ENCODE peak calls at places on chromosomes 3 and 15, in four cellular contexts. L is GM12878, N is A549, A is upper lobe of left lung. Q is an unnamed sample.

GRCh38 chr3:11513817-11514135 is 129.9 kb downstream of the VGLL4 start:
- ATAC-seq in L (no peak), N (no peak), A (no peak), Q (no peak)

GRCh38 chr3:52526151-52526561 is 7.5 kb downstream of the NT5DC2 start:
- ATAC-seq in A (peak; percentile 66), N (no peak), L (no peak), Q (no peak)

GRCh38 chr3:152243301-152243711 is 25.4 kb upstream of the MBNL1 start:
- ATAC-seq in L (peak; percentile 79), A (no peak), N (no peak), Q (no peak)

GRCh38 chr3:11499144-11499543 is 144.6 kb downstream of the VGLL4 start:
- ATAC-seq in A (peak; percentile 9), N (peak; percentile 61), L (no peak), Q (peak; percentile 79)

GRCh38 chr3:186989429-186989828 is 59.1 kb downstream of the ST6GAL1 start:
- ATAC-seq in N (no peak), A (no peak), L (peak; percentile 35), Q (no peak)

GRCh38 chr3:58351920-58352319 is 19.2 kb downstream of the PXK start:
- ATAC-seq in L (peak; percentile 5), N (no peak), A (no peak), Q (no peak)

GRCh38 chr3:142104763-142105162 is 44.6 kb downstream of the TFDP2 start:
- ATAC-seq in A (no peak), N (no peak), L (no peak), Q (no peak)

GRCh38 chr15:52783191-52783829 is 6.8 kb downstream of the ONECUT1 start:
- ATAC-seq in L (no peak), N (no peak), A (no peak), Q (no peak)

GRCh38 chr3:98513136-98513535 is 9.6 kb downstream of the CLDND1 start:
- ATAC-seq in L (no peak), A (no peak), N (peak; percentile 54), Q (peak; percentile 91)

GRCh38 chr3:42836545-42837123 is 27.4 kb downstream of the ACKR2 start:
- ATAC-seq in A (no peak), N (no peak), L (no peak), Q (no peak)
- TF ChIP-seq EP300 in A (no peak), N (no peak), L (no peak), Q (no peak)

GRCh38 chr3:185152433-185153169 is at the start of gene C3orf70:
- ATAC-seq in N (peak; percentile 76), A (no peak), L (peak; percentile 53), Q (peak; percentile 83)
- TF ChIP-seq POLR2A in N (no peak), A (no peak), L (peak; percentile 33), Q (peak; percentile 57)

GRCh38 chr3:44624696-44625528 is at the start of gene ZNF197:
- ATAC-seq in A (peak; percentile 94), L (peak; percentile 97), N (peak; percentile 99), Q (peak; percentile 97)
- TF ChIP-seq EP300 in A (no peak), L (no peak), N (no peak), Q (no peak)

DNA sequence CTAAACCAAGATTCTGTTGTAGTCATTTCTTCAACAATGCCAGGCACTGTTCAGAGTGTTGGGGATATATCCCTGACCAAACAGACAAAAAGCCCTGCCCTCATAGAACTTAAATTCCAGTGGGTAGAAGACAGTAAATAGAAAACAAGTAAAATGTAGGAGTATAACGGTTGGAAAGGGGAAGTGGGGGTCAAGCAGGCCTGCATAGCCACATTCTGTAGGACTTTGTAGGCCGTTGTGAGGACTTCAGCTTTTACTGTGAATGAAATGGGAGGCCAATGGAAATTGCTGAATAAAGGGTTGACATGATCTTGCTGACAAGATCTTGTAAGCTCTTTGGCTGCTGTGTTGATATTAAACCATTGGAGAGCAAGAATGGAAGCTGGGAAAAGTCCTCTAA is 1.8 kb downstream of the MRPS11 start:
- ATAC-seq in N (no peak), L (no peak), A (no peak), Q (no peak)
- TF ChIP-seq POLR2A in N (no peak), L (no peak), A (no peak), Q (no peak)

DNA sequence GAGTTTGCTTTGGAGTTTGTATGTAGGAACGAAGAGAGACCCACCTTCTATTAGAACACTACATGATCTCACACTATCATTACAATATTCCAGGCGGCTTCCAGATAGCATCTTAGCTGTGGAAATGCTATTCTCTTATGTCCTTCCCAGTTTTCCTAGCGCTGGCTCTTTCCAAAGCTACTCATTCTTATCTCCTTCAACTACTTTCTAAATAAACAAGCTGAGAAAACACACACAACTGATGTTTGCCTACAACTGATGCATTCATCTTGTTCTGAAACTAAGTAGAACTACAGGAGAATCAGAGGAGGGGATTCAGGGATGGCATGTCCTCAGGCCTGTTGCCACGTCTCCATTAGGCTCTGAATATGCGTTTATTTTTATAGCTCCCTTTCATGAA is 108.9 kb downstream of the GREM1 start:
- ATAC-seq in L (no peak), N (peak; percentile 1), A (no peak), Q (no peak)
- TF ChIP-seq EP300 in L (no peak), N (no peak), A (no peak), Q (no peak)

GRCh38 chr15:78509726-78510312 is 2.4 kb downstream of the HYKK start:
- ATAC-seq in A (no peak), N (no peak), L (no peak), Q (no peak)

GRCh38 chr15:78508272-78508671 is 895 bp downstream of the HYKK start:
- ATAC-seq in A (no peak), N (no peak), L (no peak), Q (no peak)

GRCh38 chr15:78502641-78503040 is 4.7 kb upstream of the HYKK start:
- ATAC-seq in A (no peak), N (no peak), L (no peak), Q (no peak)

GRCh38 chr15:78507831-78508160 is 419 bp downstream of the HYKK start:
- ATAC-seq in A (peak; percentile 29), L (peak; percentile 62), N (peak; percentile 70), Q (no peak)

DNA sequence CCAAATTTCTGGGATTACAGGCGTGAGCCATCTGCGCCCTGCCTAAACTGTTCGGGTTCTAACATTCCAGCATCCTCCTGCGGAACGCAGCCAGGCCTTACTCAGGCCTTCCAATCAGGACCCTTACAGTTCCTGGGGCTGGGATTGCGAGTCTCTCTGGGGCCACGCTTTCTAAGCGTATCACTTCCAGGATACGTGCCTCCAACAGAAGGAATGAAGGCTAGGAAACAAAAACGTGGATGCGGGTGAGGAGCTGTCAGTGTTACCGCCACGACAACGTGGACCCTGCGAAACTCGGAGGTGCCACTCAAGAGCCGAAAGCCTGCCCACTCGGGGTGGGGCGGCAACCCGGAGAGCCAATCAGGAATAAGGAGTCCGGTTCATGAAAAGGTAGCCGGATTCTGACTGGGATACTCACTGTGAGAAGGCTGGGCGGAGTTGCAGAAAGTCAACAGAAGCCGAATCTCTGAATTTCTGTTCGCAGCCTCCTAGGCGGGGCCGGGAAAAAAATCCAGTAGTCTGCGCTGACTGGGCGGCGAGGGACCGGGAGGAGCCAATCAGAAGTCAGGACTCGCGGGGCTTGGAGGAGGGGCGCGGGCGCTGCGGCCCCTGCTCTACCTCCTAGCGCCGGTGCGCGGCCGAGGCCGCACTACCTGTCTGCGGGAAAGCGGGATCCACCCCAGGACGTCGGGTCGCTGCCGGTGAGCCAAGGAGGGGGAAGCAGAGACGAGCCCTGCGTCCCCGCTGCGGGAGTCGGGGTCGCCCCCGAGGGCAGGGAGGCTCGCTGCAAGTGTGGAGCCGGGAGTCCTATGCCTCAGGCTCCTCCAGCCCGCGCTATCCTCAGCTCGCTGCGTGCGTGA is at the start of gene HYKK:
- ATAC-seq in N (peak; percentile 97), L (peak; percentile 93), A (peak; percentile 98), Q (peak; percentile 98)
- TF ChIP-seq POLR2A in N (peak; percentile 87), L (peak; percentile 39), A (no peak), Q (peak; percentile 38)